ENCODE peak calls at places on chromosome 4, in eight cellular contexts. L is Ammon's horn; X is ELR; T is activated naive CD4-positive, alpha-beta T cell treated with anti-CD3 and anti-CD28 coated beads, Interleukin-2, amount 10 ng/mL, durations not matched to agents 7 days and 5 days; N is ELF-1; Q is NCI-H1092 treated with DMSO at 0.1 percent for 48 hours; K is CD4-positive, CD25-positive, alpha-beta regulatory T cell; E is occipital lobe. F is an unnamed sample.

GRCh38 chr4:37741564-37741963 is 55.4 kb upstream of the RELL1 start:
- DNase-seq in L (no peak), X (no peak), T (no peak), N (no peak), Q (no peak), K (no peak), E (no peak), F (no peak)

GRCh38 chr4:108135549-108136209 is 33.1 kb downstream of the LEF1 start:
- DNase-seq in L (no peak), X (no peak), T (peak), N (peak), Q (no peak), K (peak), E (no peak), F (no peak)

GRCh38 chr4:12761694-12762093 is 722.4 kb downstream of the RAB28 start:
- DNase-seq in L (no peak), X (no peak), T (no peak), N (no peak), Q (no peak), K (no peak), E (no peak), F (peak)

GRCh38 chr4:27149541-27150212 is 289.0 kb downstream of the STIM2 start:
- DNase-seq in L (no peak), X (peak), T (no peak), N (no peak), Q (no peak), K (no peak), E (no peak), F (peak)

GRCh38 chr4:177051473-177052060 is 258.1 kb upstream of the NEIL3 start:
- DNase-seq in L (no peak), X (peak), T (peak), N (peak), Q (peak), K (peak), E (no peak), F (peak)

GRCh38 chr4:28518781-28519180 is 1658.1 kb downstream of the STIM2 start:
- DNase-seq in L (no peak), X (peak), T (no peak), N (no peak), Q (no peak), K (no peak), E (no peak), F (peak)

GRCh38 chr4:111066887-111067286 is 444.0 kb upstream of the PITX2 start:
- DNase-seq in L (no peak), X (peak), T (no peak), N (no peak), Q (no peak), K (no peak), E (no peak), F (peak)

GRCh38 chr4:15042529-15043167 is 40.4 kb downstream of the CPEB2 start:
- DNase-seq in L (no peak), X (peak), T (no peak), N (no peak), Q (no peak), K (no peak), E (no peak), F (peak)

GRCh38 chr4:4327652-4328121 is 37.6 kb downstream of the ZBTB49 start:
- DNase-seq in L (no peak), X (peak), T (no peak), N (peak), Q (no peak), K (no peak), E (no peak), F (no peak)

GRCh38 chr4:139301821-139302611 is at the start of gene NDUFC1:
- DNase-seq in L (peak), X (peak), T (peak), N (peak), Q (peak), K (peak), E (peak), F (peak)

GRCh38 chr4:2257361-2258001 is 4.4 kb downstream of the MXD4 start:
- DNase-seq in L (no peak), X (no peak), T (peak), N (no peak), Q (no peak), K (no peak), E (no peak), F (no peak)

GRCh38 chr4:27218013-27218412 is 357.4 kb downstream of the STIM2 start:
- DNase-seq in L (no peak), X (peak), T (no peak), N (no peak), Q (no peak), K (no peak), E (no peak), F (peak)

GRCh38 chr4:169031392-169031791 is 21.3 kb upstream of the CBR4 start:
- DNase-seq in L (no peak), X (no peak), T (no peak), N (no peak), Q (no peak), K (no peak), E (no peak), F (no peak)

GRCh38 chr4:68738036-68738435 is 67.6 kb upstream of the UGT2B15 start:
- DNase-seq in L (no peak), X (no peak), T (no peak), N (no peak), Q (no peak), K (no peak), E (no peak), F (no peak)

GRCh38 chr4:2860391-2861348 is 17.0 kb downstream of the ADD1 start:
- DNase-seq in L (no peak), X (no peak), T (no peak), N (peak), Q (no peak), K (no peak), E (no peak), F (no peak)

GRCh38 chr4:127870688-127871087 is 10.0 kb upstream of the PLK4 start:
- DNase-seq in L (no peak), X (peak), T (no peak), N (peak), Q (no peak), K (no peak), E (no peak), F (peak)

GRCh38 chr4:156623376-156623775 is 348.2 kb downstream of the PDGFC start:
- DNase-seq in L (no peak), X (no peak), T (no peak), N (no peak), Q (no peak), K (no peak), E (no peak), F (no peak)

GRCh38 chr4:2432004-2432403 is 13.2 kb downstream of the CFAP99 start:
- DNase-seq in L (no peak), X (no peak), T (no peak), N (no peak), Q (no peak), K (no peak), E (no peak), F (no peak)

GRCh38 chr4:110484029-110484428 is 8.1 kb downstream of the ENPEP start:
- DNase-seq in L (no peak), X (no peak), T (no peak), N (no peak), Q (no peak), K (no peak), E (no peak), F (no peak)

GRCh38 chr4:4860803-4861591 is 1.5 kb downstream of the MSX1 start:
- DNase-seq in L (no peak), X (peak), T (no peak), N (peak), Q (no peak), K (no peak), E (no peak), F (peak)

GRCh38 chr4:80594696-80595095 is 259.2 kb downstream of the CFAP299 start:
- DNase-seq in L (no peak), X (no peak), T (no peak), N (no peak), Q (no peak), K (no peak), E (no peak), F (peak)

GRCh38 chr4:7051905-7052304 is 8.7 kb downstream of the TADA2B start:
- DNase-seq in L (no peak), X (no peak), T (no peak), N (no peak), Q (no peak), K (no peak), E (no peak), F (no peak)

GRCh38 chr4:85005865-85006377 is 39.4 kb upstream of the WDFY3 start:
- DNase-seq in L (no peak), X (peak), T (no peak), N (no peak), Q (no peak), K (no peak), E (no peak), F (peak)

GRCh38 chr4:57426779-57427395 is 316.7 kb upstream of the IGFBP7 start:
- DNase-seq in L (peak), X (peak), T (peak), N (peak), Q (peak), K (peak), E (peak), F (peak)

GRCh38 chr4:105666693-105667092 is 41.8 kb downstream of the INTS12 start:
- DNase-seq in L (peak), X (peak), T (no peak), N (no peak), Q (peak), K (no peak), E (no peak), F (peak)

GRCh38 chr4:47490550-47490949 is 5.5 kb downstream of the ATP10D start:
- DNase-seq in L (no peak), X (peak), T (peak), N (no peak), Q (no peak), K (peak), E (no peak), F (peak)

GRCh38 chr4:56128231-56128630 is 179.5 kb downstream of the CEP135 start:
- DNase-seq in L (no peak), X (peak), T (no peak), N (no peak), Q (no peak), K (no peak), E (no peak), F (peak)

GRCh38 chr4:170198742-170199141 is 109.0 kb upstream of the AADAT start:
- DNase-seq in L (no peak), X (peak), T (no peak), N (no peak), Q (no peak), K (no peak), E (no peak), F (peak)

GRCh38 chr4:762211-763190 is 56.9 kb downstream of the PCGF3 start:
- DNase-seq in L (peak), X (peak), T (no peak), N (no peak), Q (no peak), K (no peak), E (no peak), F (no peak)

GRCh38 chr4:54837576-54838140 is 179.9 kb downstream of the KIT start:
- DNase-seq in L (no peak), X (no peak), T (no peak), N (no peak), Q (no peak), K (no peak), E (no peak), F (no peak)

GRCh38 chr4:139973015-139973414 is 181.0 kb downstream of the MAML3 start:
- DNase-seq in L (no peak), X (peak), T (no peak), N (no peak), Q (no peak), K (no peak), E (no peak), F (peak)

GRCh38 chr4:105520819-105521790 is 31.3 kb upstream of the ARHGEF38 start:
- DNase-seq in L (peak), X (peak), T (peak), N (peak), Q (peak), K (peak), E (no peak), F (peak)

GRCh38 chr4:118774321-118774720 is 61.6 kb downstream of the SEC24D start:
- DNase-seq in L (no peak), X (peak), T (no peak), N (no peak), Q (no peak), K (no peak), E (no peak), F (no peak)

GRCh38 chr4:101682946-101683345 is 107.6 kb upstream of the BANK1 start:
- DNase-seq in L (no peak), X (no peak), T (no peak), N (no peak), Q (peak), K (no peak), E (no peak), F (no peak)

F was measured in kidney tubule cell.